ENCODE peak calls at places on chromosomes 6 and 20, in eight cellular contexts. One of them, this sample, is unnamed.
A peak's percentile ranks its signal among the peaks of the same experiment; 100 is the strongest.

GRCh38 chr6:28597217-28597835 is 71.6 kb downstream of the GPX5 start:
- DNase-seq in stomach: no peak
- DNase-seq in HepG2: peak; percentile 46
- DNase-seq in sigmoid colon: no peak
- DNase-seq in Panc1: peak; percentile 96
- DNase-seq in breast epithelium: no peak
- DNase-seq in endothelial cell of umbilical vein: peak; percentile 48
- DNase-seq in suprapubic skin: no peak
- DNase-seq in this sample: no peak

GRCh38 chr20:48697845-48698491 is 129.8 kb downstream of the PREX1 start:
- DNase-seq in stomach: peak; percentile 86
- DNase-seq in HepG2: peak; percentile 87
- DNase-seq in sigmoid colon: peak; percentile 75
- DNase-seq in Panc1: peak; percentile 17
- DNase-seq in breast epithelium: peak; percentile 80
- DNase-seq in endothelial cell of umbilical vein: peak; percentile 20
- DNase-seq in suprapubic skin: no peak
- DNase-seq in this sample: peak; percentile 51

GRCh38 chr6:35282472-35282871 is 15.1 kb upstream of the DEF6 start:
- DNase-seq in stomach: no peak
- DNase-seq in HepG2: no peak
- DNase-seq in sigmoid colon: no peak
- DNase-seq in Panc1: no peak
- DNase-seq in breast epithelium: no peak
- DNase-seq in endothelial cell of umbilical vein: no peak
- DNase-seq in suprapubic skin: no peak
- DNase-seq in this sample: no peak

GRCh38 chr6:112800439-112800838 is 453.3 kb downstream of the RFPL4B start:
- DNase-seq in stomach: no peak
- DNase-seq in HepG2: no peak
- DNase-seq in sigmoid colon: no peak
- DNase-seq in Panc1: no peak
- DNase-seq in breast epithelium: no peak
- DNase-seq in endothelial cell of umbilical vein: no peak
- DNase-seq in suprapubic skin: no peak
- DNase-seq in this sample: no peak

GRCh38 chr6:21181866-21182265 is 411.7 kb upstream of the SOX4 start:
- DNase-seq in stomach: no peak
- DNase-seq in HepG2: no peak
- DNase-seq in sigmoid colon: no peak
- DNase-seq in Panc1: no peak
- DNase-seq in breast epithelium: no peak
- DNase-seq in endothelial cell of umbilical vein: no peak
- DNase-seq in suprapubic skin: no peak
- DNase-seq in this sample: no peak

GRCh38 chr20:37564016-37564387 is 36.3 kb upstream of the BLCAP start:
- DNase-seq in stomach: no peak
- DNase-seq in HepG2: no peak
- DNase-seq in sigmoid colon: no peak
- DNase-seq in Panc1: no peak
- DNase-seq in breast epithelium: no peak
- DNase-seq in endothelial cell of umbilical vein: no peak
- DNase-seq in suprapubic skin: no peak
- DNase-seq in this sample: no peak

GRCh38 chr6:144379356-144379755 is 94.2 kb downstream of the UTRN start:
- DNase-seq in stomach: no peak
- DNase-seq in HepG2: no peak
- DNase-seq in sigmoid colon: no peak
- DNase-seq in Panc1: no peak
- DNase-seq in breast epithelium: no peak
- DNase-seq in endothelial cell of umbilical vein: no peak
- DNase-seq in suprapubic skin: no peak
- DNase-seq in this sample: no peak

GRCh38 chr20:6708010-6708409 is 59.5 kb upstream of the BMP2 start:
- DNase-seq in stomach: peak; percentile 85
- DNase-seq in HepG2: no peak
- DNase-seq in sigmoid colon: peak; percentile 71
- DNase-seq in Panc1: no peak
- DNase-seq in breast epithelium: no peak
- DNase-seq in endothelial cell of umbilical vein: peak; percentile 91
- DNase-seq in suprapubic skin: no peak
- DNase-seq in this sample: peak; percentile 82

GRCh38 chr20:14336667-14337066 is 745 bp downstream of the FLRT3 start:
- DNase-seq in stomach: no peak
- DNase-seq in HepG2: peak; percentile 12
- DNase-seq in sigmoid colon: no peak
- DNase-seq in Panc1: no peak
- DNase-seq in breast epithelium: no peak
- DNase-seq in endothelial cell of umbilical vein: no peak
- DNase-seq in suprapubic skin: no peak
- DNase-seq in this sample: no peak

GRCh38 chr6:97438011-97438671 is 155.1 kb upstream of the MMS22L start:
- DNase-seq in stomach: no peak
- DNase-seq in HepG2: no peak
- DNase-seq in sigmoid colon: no peak
- DNase-seq in Panc1: no peak
- DNase-seq in breast epithelium: no peak
- DNase-seq in endothelial cell of umbilical vein: no peak
- DNase-seq in suprapubic skin: no peak
- DNase-seq in this sample: no peak

GRCh38 chr20:20832715-20833114 is 120.3 kb upstream of the RALGAPA2 start:
- DNase-seq in stomach: no peak
- DNase-seq in HepG2: no peak
- DNase-seq in sigmoid colon: no peak
- DNase-seq in Panc1: no peak
- DNase-seq in breast epithelium: no peak
- DNase-seq in endothelial cell of umbilical vein: no peak
- DNase-seq in suprapubic skin: no peak
- DNase-seq in this sample: no peak
- TF ChIP-seq CTCF in stomach: no peak
- TF ChIP-seq CTCF in HepG2: no peak
- TF ChIP-seq CTCF in sigmoid colon: no peak
- TF ChIP-seq CTCF in Panc1: no peak
- TF ChIP-seq CTCF in breast epithelium: no peak
- TF ChIP-seq CTCF in endothelial cell of umbilical vein: no peak
- TF ChIP-seq CTCF in suprapubic skin: no peak
- TF ChIP-seq CTCF in this sample: no peak

GRCh38 chr6:128186724-128187123 is 285.9 kb upstream of the THEMIS start:
- DNase-seq in stomach: no peak
- DNase-seq in HepG2: no peak
- DNase-seq in sigmoid colon: no peak
- DNase-seq in Panc1: no peak
- DNase-seq in breast epithelium: no peak
- DNase-seq in endothelial cell of umbilical vein: no peak
- DNase-seq in suprapubic skin: no peak
- DNase-seq in this sample: no peak
- TF ChIP-seq POLR2AphosphoS5 in stomach: no peak
- TF ChIP-seq POLR2AphosphoS5 in HepG2: no peak
- TF ChIP-seq POLR2AphosphoS5 in sigmoid colon: no peak
- TF ChIP-seq POLR2AphosphoS5 in Panc1: no peak
- TF ChIP-seq POLR2AphosphoS5 in breast epithelium: no peak
- TF ChIP-seq POLR2AphosphoS5 in endothelial cell of umbilical vein: no peak
- TF ChIP-seq POLR2AphosphoS5 in suprapubic skin: no peak
- TF ChIP-seq POLR2AphosphoS5 in this sample: no peak

DNA sequence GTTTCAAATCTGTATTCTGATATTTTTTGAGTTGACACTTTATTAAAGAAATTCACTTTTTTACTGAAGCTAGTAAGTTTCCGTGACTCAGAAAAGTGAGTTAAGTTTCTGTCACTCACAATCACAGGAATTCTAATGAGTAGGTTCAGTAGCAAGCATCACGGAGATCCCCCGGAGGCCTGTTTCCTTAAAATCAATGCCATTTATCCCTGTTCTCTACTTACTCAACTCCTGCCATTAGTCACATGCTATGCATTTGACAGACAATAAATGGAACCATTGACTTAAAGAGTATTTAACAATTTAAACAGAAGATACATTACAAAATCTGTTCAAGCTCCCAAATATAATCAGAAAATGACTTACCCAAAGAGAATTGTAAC is 9.0 kb downstream of the SLC18B1 start:
- DNase-seq in stomach: no peak
- DNase-seq in HepG2: no peak
- DNase-seq in sigmoid colon: no peak
- DNase-seq in Panc1: no peak
- DNase-seq in breast epithelium: no peak
- DNase-seq in endothelial cell of umbilical vein: no peak
- DNase-seq in suprapubic skin: no peak
- DNase-seq in this sample: no peak
- H3K36me3 ChIP-seq in stomach: peaks cover 45% of the 10 kb centered on the region
- H3K36me3 ChIP-seq in HepG2: peaks cover 5% of the 10 kb centered on the region
- H3K36me3 ChIP-seq in sigmoid colon: no peaks in the 10 kb centered on the region
- H3K36me3 ChIP-seq in Panc1: no peaks in the 10 kb centered on the region
- H3K36me3 ChIP-seq in breast epithelium: peaks cover 3% of the 10 kb centered on the region
- H3K36me3 ChIP-seq in endothelial cell of umbilical vein: no peaks in the 10 kb centered on the region
- H3K36me3 ChIP-seq in suprapubic skin: peaks cover 17% of the 10 kb centered on the region
- H3K36me3 ChIP-seq in this sample: peaks cover 6% of the 10 kb centered on the region

GRCh38 chr6:63923139-63923739 is 287.6 kb downstream of the PHF3 start:
- DNase-seq in stomach: no peak
- DNase-seq in HepG2: peak; percentile 52
- DNase-seq in sigmoid colon: no peak
- DNase-seq in Panc1: no peak
- DNase-seq in breast epithelium: no peak
- DNase-seq in endothelial cell of umbilical vein: peak; percentile 17
- DNase-seq in suprapubic skin: no peak
- DNase-seq in this sample: no peak
- TF ChIP-seq CTCF in stomach: peak; percentile 61
- TF ChIP-seq CTCF in HepG2: peak; percentile 73
- TF ChIP-seq CTCF in sigmoid colon: peak; percentile 35
- TF ChIP-seq CTCF in Panc1: peak; percentile 23
- TF ChIP-seq CTCF in breast epithelium: peak; percentile 51
- TF ChIP-seq CTCF in endothelial cell of umbilical vein: peak; percentile 30
- TF ChIP-seq CTCF in suprapubic skin: peak; percentile 52
- TF ChIP-seq CTCF in this sample: peak; percentile 60

DNA sequence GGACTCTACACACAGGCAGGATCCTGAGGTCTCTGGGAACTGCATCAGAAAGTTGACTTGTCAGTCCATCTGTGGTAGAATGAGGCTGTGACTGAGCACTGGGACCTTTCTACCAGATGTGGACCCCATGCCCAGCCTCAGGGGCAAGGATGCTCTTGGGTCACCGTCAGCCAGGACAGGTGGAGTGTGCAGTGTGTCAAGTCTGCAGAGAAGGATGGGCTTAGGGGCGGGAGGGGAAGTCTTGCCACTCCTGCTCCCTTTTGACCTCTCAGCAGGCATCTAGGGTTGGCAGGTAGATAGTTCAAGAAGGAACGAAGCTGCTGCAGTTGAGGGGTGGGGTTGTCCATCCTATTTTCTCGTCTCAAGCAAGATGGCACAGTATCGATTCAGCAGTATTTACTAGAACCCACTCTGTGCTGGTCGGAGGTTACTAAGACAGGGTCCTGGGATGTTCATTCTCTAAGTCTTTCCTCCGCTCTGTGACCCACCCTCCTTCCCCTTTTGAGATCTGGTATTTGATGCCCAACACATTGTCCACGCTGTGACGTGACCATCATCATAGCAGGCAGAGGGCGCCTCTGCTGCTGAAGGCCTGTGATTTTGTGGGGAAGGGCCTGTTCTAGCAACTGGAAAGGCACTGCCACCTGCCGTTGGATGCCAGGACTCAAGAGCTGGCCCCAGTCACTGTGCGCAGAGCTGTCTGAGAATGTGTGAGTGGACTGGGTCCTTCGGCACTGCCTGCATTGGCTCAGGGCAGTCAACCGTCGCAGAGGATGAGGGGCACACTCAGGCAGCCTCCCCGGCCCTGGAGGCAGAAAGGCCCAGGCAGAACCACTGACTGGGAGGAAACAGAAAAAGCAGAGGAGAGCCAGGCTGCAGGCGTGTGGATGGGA is 23.2 kb downstream of the RBCK1 start:
- DNase-seq in stomach: peak; percentile 77
- DNase-seq in HepG2: peak; percentile 93
- DNase-seq in sigmoid colon: no peak
- DNase-seq in Panc1: peak; percentile 58
- DNase-seq in breast epithelium: peak; percentile 66
- DNase-seq in endothelial cell of umbilical vein: peak; percentile 76
- DNase-seq in suprapubic skin: no peak
- DNase-seq in this sample: peak; percentile 59
- TF ChIP-seq POLR2AphosphoS5 in stomach: peak; percentile 55
- TF ChIP-seq POLR2AphosphoS5 in HepG2: peak; percentile 9
- TF ChIP-seq POLR2AphosphoS5 in sigmoid colon: no peak
- TF ChIP-seq POLR2AphosphoS5 in Panc1: no peak
- TF ChIP-seq POLR2AphosphoS5 in breast epithelium: no peak
- TF ChIP-seq POLR2AphosphoS5 in endothelial cell of umbilical vein: no peak
- TF ChIP-seq POLR2AphosphoS5 in suprapubic skin: no peak
- TF ChIP-seq POLR2AphosphoS5 in this sample: no peak